ENCODE peak calls at places on chromosomes 13 and 19, in eight cellular contexts. F is GM06990; D is vagina; K is body of pancreas; T is PC-3; L is lung; Q is IMR-90; J is CD8-positive, alpha-beta T cell. G is an unnamed sample.

GRCh38 chr19:4139614-4140236 is 13.7 kb upstream of the CREB3L3 start:
- DNase-seq in F (peak; percentile 64), D (no peak), K (peak; percentile 80), T (peak; percentile 71), L (peak; percentile 86), Q (peak; percentile 31), J (peak; percentile 96), G (peak; percentile 84)

GRCh38 chr19:7101498-7102253 is 32.2 kb downstream of the ZNF557 start:
- DNase-seq in F (no peak), D (no peak), K (no peak), T (no peak), L (no peak), Q (no peak), J (no peak), G (no peak)

GRCh38 chr13:19910336-19911072 is 47.1 kb upstream of the ZMYM5 start:
- DNase-seq in F (no peak), D (no peak), K (no peak), T (peak; percentile 94), L (no peak), Q (peak; percentile 49), J (no peak), G (no peak)

GRCh38 chr19:13629687-13630357 is 123.5 kb upstream of the CACNA1A start:
- DNase-seq in F (no peak), D (no peak), K (no peak), T (peak; percentile 81), L (no peak), Q (peak; percentile 91), J (no peak), G (no peak)

GRCh38 chr13:95298169-95298940 is 2.9 kb downstream of the ABCC4 start:
- DNase-seq in F (no peak), D (no peak), K (no peak), T (no peak), L (peak; percentile 65), Q (no peak), J (no peak), G (no peak)

GRCh38 chr13:50693755-50694154 is 149.7 kb downstream of the DLEU7 start:
- DNase-seq in F (no peak), D (no peak), K (peak; percentile 15), T (no peak), L (peak; percentile 38), Q (no peak), J (no peak), G (no peak)

GRCh38 chr19:19170053-19170945 is at the start of gene MEF2B:
- DNase-seq in F (peak; percentile 90), D (no peak), K (peak; percentile 85), T (peak; percentile 55), L (peak; percentile 86), Q (peak; percentile 30), J (peak; percentile 76), G (peak; percentile 72)

GRCh38 chr13:51733656-51734334 is 70.2 kb downstream of the DHRS12 start:
- DNase-seq in F (no peak), D (no peak), K (peak; percentile 45), T (no peak), L (no peak), Q (peak; percentile 15), J (no peak), G (no peak)

GRCh38 chr19:57653689-57654088 is 15.0 kb upstream of the ZSCAN4 start:
- DNase-seq in F (no peak), D (no peak), K (no peak), T (no peak), L (no peak), Q (no peak), J (no peak), G (no peak)

GRCh38 chr13:51585234-51585672 is 991 bp downstream of the WDFY2 start:
- DNase-seq in F (no peak), D (no peak), K (no peak), T (no peak), L (no peak), Q (peak; percentile 24), J (no peak), G (no peak)

GRCh38 chr19:2815923-2816322 is 3.7 kb upstream of the ZNF554 start:
- DNase-seq in F (no peak), D (no peak), K (no peak), T (no peak), L (no peak), Q (no peak), J (no peak), G (no peak)

GRCh38 chr13:24644051-24644450 is 36.2 kb upstream of the ATP12A start:
- DNase-seq in F (no peak), D (no peak), K (no peak), T (peak; percentile 27), L (no peak), Q (peak; percentile 51), J (no peak), G (no peak)

GRCh38 chr19:6424190-6424938 is at the start of gene KHSRP:
- DNase-seq in F (peak; percentile 99), D (no peak), K (no peak), T (no peak), L (no peak), Q (no peak), J (no peak), G (no peak)

GRCh38 chr19:55493052-55493649 is 4.9 kb downstream of the SSC5D start:
- DNase-seq in F (no peak), D (no peak), K (no peak), T (no peak), L (no peak), Q (peak; percentile 67), J (no peak), G (no peak)

GRCh38 chr19:3083964-3084363 is 10.2 kb upstream of the GNA11 start:
- DNase-seq in F (no peak), D (no peak), K (no peak), T (no peak), L (no peak), Q (no peak), J (no peak), G (no peak)

GRCh38 chr13:28297341-28297740 is 159.0 kb downstream of the PAN3 start:
- DNase-seq in F (no peak), D (no peak), K (no peak), T (no peak), L (no peak), Q (no peak), J (no peak), G (no peak)

GRCh38 chr13:28301839-28302238 is 163.5 kb downstream of the PAN3 start:
- DNase-seq in F (no peak), D (no peak), K (no peak), T (no peak), L (no peak), Q (no peak), J (no peak), G (no peak)

GRCh38 chr13:28299941-28300340 is 161.6 kb downstream of the PAN3 start:
- DNase-seq in F (no peak), D (no peak), K (no peak), T (no peak), L (no peak), Q (no peak), J (no peak), G (no peak)
- TF ChIP-seq CTCF in F (no peak), D (no peak), K (no peak), T (no peak), L (no peak), Q (no peak), J (no peak), G (no peak)

GRCh38 chr19:38337360-38337653 is 1.7 kb downstream of the CATSPERG start:
- DNase-seq in F (no peak), D (no peak), K (no peak), T (no peak), L (no peak), Q (no peak), J (no peak), G (no peak)
- H3K4me3 ChIP-seq in F (peak overlapping the region; percentile 91), D (peak overlapping the region; percentile 72), K (no peak overlapping the region), T (peak overlapping the region; percentile 91), L (no peak overlapping the region), Q (no peak overlapping the region), J (peak overlapping the region; percentile 94), G (peak overlapping the region; percentile 65)

GRCh38 chr19:17471410-17472125 is 1.2 kb downstream of the SLC27A1 start:
- DNase-seq in F (no peak), D (no peak), K (no peak), T (no peak), L (no peak), Q (no peak), J (no peak), G (no peak)

GRCh38 chr19:17475541-17476115 is 5.3 kb downstream of the SLC27A1 start:
- DNase-seq in F (no peak), D (no peak), K (peak; percentile 82), T (peak; percentile 65), L (no peak), Q (peak; percentile 61), J (no peak), G (no peak)

GRCh38 chr19:17470204-17470841 is at the start of gene SLC27A1:
- DNase-seq in F (peak; percentile 93), D (peak; percentile 92), K (peak; percentile 99), T (peak; percentile 99), L (peak; percentile 98), Q (peak; percentile 98), J (peak; percentile 90), G (peak; percentile 99)

GRCh38 chr19:17469371-17470203 is 737 bp upstream of the SLC27A1 start:
- DNase-seq in F (no peak), D (peak; percentile 99), K (peak; percentile 99), T (peak; percentile 97), L (peak; percentile 99), Q (peak; percentile 89), J (peak; percentile 93), G (peak; percentile 98)

DNA sequence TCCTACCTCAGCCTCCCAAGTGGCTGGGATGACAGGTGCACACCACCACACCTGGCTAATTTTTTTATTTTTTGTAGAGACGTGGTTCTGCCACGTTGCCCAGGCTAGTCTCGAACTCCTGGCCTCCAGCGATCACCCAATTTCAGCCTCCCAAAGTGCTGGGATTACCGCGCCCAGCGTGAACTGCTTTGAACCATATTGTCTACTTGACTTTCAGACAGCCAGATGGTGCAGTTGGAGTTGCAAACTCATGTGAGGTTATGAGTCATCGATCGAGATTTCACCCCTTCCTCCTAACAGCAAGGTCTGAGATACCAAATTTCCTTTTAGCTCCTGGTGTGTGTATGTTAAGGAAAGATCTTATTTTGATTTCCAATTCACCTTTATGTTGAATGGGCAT is 2.7 kb downstream of the SLC27A1 start:
- DNase-seq in F (no peak), D (no peak), K (no peak), T (peak; percentile 58), L (no peak), Q (peak; percentile 90), J (no peak), G (no peak)
- TF ChIP-seq CTCF in F (no peak), D (no peak), K (no peak), T (no peak), L (no peak), Q (no peak), J (no peak), G (no peak)

DNA sequence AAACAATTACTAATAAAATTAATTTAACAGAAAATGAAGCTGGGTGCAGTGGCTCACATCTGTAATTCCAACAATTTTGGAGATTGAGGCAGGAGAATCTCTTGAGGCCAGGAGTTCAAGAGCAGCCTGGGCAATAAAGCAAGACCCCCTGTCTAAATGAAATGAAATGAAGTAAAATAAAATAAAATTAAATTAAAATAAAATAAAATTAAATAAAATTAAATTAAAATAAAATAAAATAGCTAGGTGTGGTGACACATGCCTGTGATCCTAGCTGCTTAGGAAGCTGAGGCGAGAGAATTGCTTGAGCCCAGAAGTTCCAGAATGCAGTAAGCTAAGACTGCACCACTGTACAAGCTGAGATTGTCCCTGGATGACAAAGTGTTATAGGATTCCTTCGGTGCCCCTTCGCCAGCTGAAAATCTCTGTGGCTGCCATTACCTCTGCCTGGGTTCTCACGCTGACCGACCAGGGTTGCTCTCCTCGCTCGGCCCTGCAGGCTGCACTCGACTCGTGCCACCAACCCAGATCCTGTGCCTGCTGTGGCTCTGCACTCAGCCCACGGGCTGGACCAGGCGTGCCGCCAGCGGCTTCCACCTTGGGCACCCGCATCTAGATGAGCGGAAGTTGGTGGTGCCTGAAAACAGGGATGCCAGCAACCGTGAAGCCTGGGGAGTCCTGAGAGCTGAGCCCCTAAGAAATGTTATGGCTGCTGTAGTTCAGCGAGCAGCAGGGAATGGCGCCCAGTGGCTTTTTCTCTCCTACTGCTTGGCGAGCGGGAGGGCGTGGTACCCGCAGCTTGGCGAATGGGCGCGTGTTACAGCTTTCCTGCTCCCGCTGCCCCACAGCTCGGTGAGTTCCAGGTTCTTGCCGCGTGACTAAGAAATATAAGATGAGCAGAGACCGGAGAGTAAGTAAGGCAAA is 539.2 kb upstream of the PCDH9 start:
- DNase-seq in F (no peak), D (no peak), K (no peak), T (no peak), L (no peak), Q (no peak), J (no peak), G (peak; percentile 49)
- H3K4me3 ChIP-seq in F (no peak overlapping the region), D (no peak overlapping the region), K (no peak overlapping the region), T (no peak overlapping the region), L (no peak overlapping the region), Q (no peak overlapping the region), J (no peak overlapping the region), G (no peak overlapping the region)